ENCODE peak calls at places on chromosomes 7 and 10, in ten cellular contexts. U is CD8-positive, alpha-beta memory T cell; K is SJSA1; L is myocyte; V is activated CD4-positive, alpha-beta T cell treated with anti-CD3 and anti-CD28 coated beads, Interleukin-2, amount 50 U/mL, for 48 hours; C is GM13977; B is SHP77; M is hepatocyte; O is brain microvascular endothelial cell; H is RPMI7951. Z is an unnamed sample.

GRCh38 chr10:4647138-4647785 is 178.7 kb upstream of the AKR1E2 start:
- DNase-seq in M (no peak), L (peak), V (no peak), H (peak), U (no peak), K (no peak), B (no peak), O (peak), C (no peak), Z (no peak)

GRCh38 chr10:15068802-15069201 is 19.8 kb downstream of the ACBD7 start:
- DNase-seq in K (no peak), U (no peak), M (peak), V (no peak), B (no peak), L (peak), O (peak), C (no peak), H (peak), Z (no peak)

GRCh38 chr10:92573091-92573797 is 649 bp downstream of the IDE start:
- DNase-seq in L (peak), V (peak), H (peak), B (peak), M (peak), C (peak), O (no peak), K (peak), U (peak), Z (no peak)

GRCh38 chr10:104109908-104110662 is 11.9 kb upstream of the SFR1 start:
- DNase-seq in H (peak), V (no peak), K (no peak), B (no peak), L (no peak), U (no peak), O (peak), M (peak), C (no peak), Z (no peak)

GRCh38 chr10:36452851-36453250 is 672.5 kb upstream of the ANKRD30A start:
- DNase-seq in B (no peak), O (no peak), V (no peak), H (no peak), C (no peak), M (no peak), L (no peak), K (no peak), U (no peak), Z (no peak)

GRCh38 chr7:151839511-151839921 is 37.4 kb downstream of the PRKAG2 start:
- DNase-seq in B (no peak), U (no peak), O (no peak), V (no peak), H (no peak), K (no peak), C (no peak), L (no peak), M (no peak), Z (no peak)

GRCh38 chr10:33115720-33116119 is 157.7 kb upstream of the ITGB1 start:
- DNase-seq in O (peak), K (no peak), B (no peak), U (no peak), C (no peak), M (no peak), V (no peak), H (no peak), L (no peak), Z (no peak)

GRCh38 chr7:114630186-114630824 is 215.7 kb downstream of the FOXP2 start:
- DNase-seq in K (no peak), U (no peak), M (peak), B (no peak), V (no peak), H (no peak), O (no peak), C (no peak), L (no peak), Z (no peak)

GRCh38 chr10:132944510-132944909 is 2.1 kb upstream of the CFAP46 start:
- DNase-seq in L (no peak), C (no peak), U (no peak), K (no peak), O (no peak), B (no peak), H (no peak), V (no peak), M (no peak), Z (no peak)

GRCh38 chr10:73134727-73135126 is 24.5 kb downstream of the NUDT13 start:
- DNase-seq in B (no peak), V (no peak), U (no peak), H (no peak), L (no peak), M (no peak), O (no peak), K (no peak), C (no peak), Z (no peak)

GRCh38 chr7:33421384-33421783 is 292.0 kb downstream of the BBS9 start:
- DNase-seq in V (no peak), H (no peak), C (no peak), M (no peak), K (no peak), O (no peak), L (peak), B (no peak), U (no peak), Z (no peak)

GRCh38 chr7:128391805-128392204 is 18.0 kb downstream of the IMPDH1 start:
- DNase-seq in B (no peak), O (no peak), M (no peak), C (no peak), V (no peak), H (no peak), L (no peak), U (no peak), K (no peak), Z (no peak)

GRCh38 chr10:34880817-34881216 is 65.7 kb upstream of the PARD3 start:
- DNase-seq in M (no peak), K (no peak), L (no peak), H (no peak), O (no peak), V (no peak), C (no peak), U (no peak), B (no peak), Z (no peak)

GRCh38 chr10:110803830-110804338 is 67.8 kb upstream of the PDCD4 start:
- DNase-seq in K (no peak), L (peak), U (peak), B (no peak), M (peak), H (peak), V (peak), C (peak), O (no peak), Z (peak)

GRCh38 chr7:79786187-79786586 is 332.7 kb upstream of the MAGI2 start:
- DNase-seq in C (no peak), H (no peak), O (no peak), U (no peak), M (peak), V (no peak), L (no peak), K (no peak), B (no peak), Z (no peak)

GRCh38 chr7:50652400-50653115 is 87.4 kb upstream of the DDC start:
- DNase-seq in B (no peak), O (no peak), H (no peak), C (no peak), V (no peak), K (no peak), L (no peak), U (no peak), M (no peak), Z (no peak)

GRCh38 chr10:129031233-129032150 is 435.5 kb upstream of the MGMT start:
- DNase-seq in O (peak), H (peak), M (peak), K (no peak), C (peak), V (peak), L (peak), U (peak), B (no peak), Z (no peak)

GRCh38 chr7:137130751-137131158 is 212.8 kb downstream of the PTN start:
- DNase-seq in C (no peak), K (peak), V (no peak), L (no peak), O (peak), B (no peak), U (no peak), H (peak), M (no peak), Z (no peak)

GRCh38 chr10:61842755-61843497 is 58.6 kb upstream of the ARID5B start:
- DNase-seq in M (no peak), V (no peak), C (no peak), K (no peak), L (peak), U (no peak), B (no peak), H (peak), O (peak), Z (no peak)

GRCh38 chr10:22874189-22874854 is 53.5 kb upstream of the ARMC3 start:
- DNase-seq in L (peak), V (no peak), K (no peak), C (no peak), B (peak), M (no peak), O (no peak), H (no peak), U (no peak), Z (no peak)

GRCh38 chr10:5976689-5977470 is 463 bp downstream of the IL15RA start:
- DNase-seq in M (peak), U (peak), B (no peak), H (peak), V (peak), L (peak), C (peak), O (no peak), K (peak), Z (no peak)

GRCh38 chr7:35007768-35008167 is 29.5 kb downstream of the DPY19L1 start:
- DNase-seq in C (no peak), B (no peak), K (no peak), M (no peak), V (no peak), L (no peak), O (no peak), U (no peak), H (no peak), Z (no peak)

GRCh38 chr7:157752832-157753291 is 416.1 kb downstream of the DNAJB6 start:
- DNase-seq in M (no peak), B (no peak), C (no peak), K (no peak), V (no peak), O (peak), H (peak), U (no peak), L (no peak), Z (no peak)

GRCh38 chr7:156334636-156335035 is 305.9 kb upstream of the RNF32 start:
- DNase-seq in K (no peak), M (no peak), O (no peak), C (no peak), L (no peak), B (no peak), U (no peak), H (peak), V (no peak), Z (no peak)